ENCODE peak calls at places on chromosomes 3 and 15, in six cellular contexts. One of them, this sample, is unnamed.

GRCh38 chr3:112115161-112115739 is 17.8 kb downstream of the GCSAM start:
- DNase-seq in astrocyte of the spinal cord: no peak
- DNase-seq in GDM1: no peak
- DNase-seq in T-helper 1 cell: no peak
- DNase-seq in memory B cell: no peak
- DNase-seq in effector CD4-positive, alpha-beta T cell: no peak
- DNase-seq in this sample: no peak

GRCh38 chr3:160278210-160278609 is 53.0 kb downstream of the C3orf80 start:
- DNase-seq in astrocyte of the spinal cord: no peak
- DNase-seq in GDM1: no peak
- DNase-seq in T-helper 1 cell: no peak
- DNase-seq in memory B cell: no peak
- DNase-seq in effector CD4-positive, alpha-beta T cell: no peak
- DNase-seq in this sample: no peak

GRCh38 chr3:28718074-28718849 is 369.6 kb upstream of the AZI2 start:
- DNase-seq in astrocyte of the spinal cord: no peak
- DNase-seq in GDM1: no peak
- DNase-seq in T-helper 1 cell: no peak
- DNase-seq in memory B cell: no peak
- DNase-seq in effector CD4-positive, alpha-beta T cell: no peak
- DNase-seq in this sample: no peak

GRCh38 chr15:47688573-47689086 is 28.7 kb upstream of the SEMA6D start:
- DNase-seq in astrocyte of the spinal cord: peak; percentile 32
- DNase-seq in GDM1: no peak
- DNase-seq in T-helper 1 cell: no peak
- DNase-seq in memory B cell: no peak
- DNase-seq in effector CD4-positive, alpha-beta T cell: no peak
- DNase-seq in this sample: no peak

GRCh38 chr3:67362686-67363085 is 291.7 kb downstream of the SUCLG2 start:
- DNase-seq in astrocyte of the spinal cord: no peak
- DNase-seq in GDM1: no peak
- DNase-seq in T-helper 1 cell: no peak
- DNase-seq in memory B cell: no peak
- DNase-seq in effector CD4-positive, alpha-beta T cell: no peak
- DNase-seq in this sample: no peak

GRCh38 chr3:40701016-40701588 is 176.3 kb downstream of the ZNF621 start:
- DNase-seq in astrocyte of the spinal cord: no peak
- DNase-seq in GDM1: no peak
- DNase-seq in T-helper 1 cell: no peak
- DNase-seq in memory B cell: no peak
- DNase-seq in effector CD4-positive, alpha-beta T cell: no peak
- DNase-seq in this sample: no peak

GRCh38 chr3:25547928-25548327 is 116.8 kb downstream of the TOP2B start:
- DNase-seq in astrocyte of the spinal cord: peak; percentile 22
- DNase-seq in GDM1: no peak
- DNase-seq in T-helper 1 cell: no peak
- DNase-seq in memory B cell: no peak
- DNase-seq in effector CD4-positive, alpha-beta T cell: no peak
- DNase-seq in this sample: no peak

GRCh38 chr3:155131104-155131503 is 51.0 kb downstream of the MME start:
- DNase-seq in astrocyte of the spinal cord: peak; percentile 35
- DNase-seq in GDM1: no peak
- DNase-seq in T-helper 1 cell: no peak
- DNase-seq in memory B cell: no peak
- DNase-seq in effector CD4-positive, alpha-beta T cell: no peak
- DNase-seq in this sample: peak; percentile 61

GRCh38 chr3:100269410-100270217 is 8.8 kb downstream of the TBC1D23 start:
- DNase-seq in astrocyte of the spinal cord: peak; percentile 96
- DNase-seq in GDM1: no peak
- DNase-seq in T-helper 1 cell: no peak
- DNase-seq in memory B cell: no peak
- DNase-seq in effector CD4-positive, alpha-beta T cell: no peak
- DNase-seq in this sample: no peak

GRCh38 chr3:136893848-136894443 is 31.9 kb downstream of the NCK1 start:
- DNase-seq in astrocyte of the spinal cord: peak; percentile 16
- DNase-seq in GDM1: no peak
- DNase-seq in T-helper 1 cell: no peak
- DNase-seq in memory B cell: no peak
- DNase-seq in effector CD4-positive, alpha-beta T cell: no peak
- DNase-seq in this sample: no peak

GRCh38 chr3:119937229-119937628 is 155.3 kb downstream of the NR1I2 start:
- DNase-seq in astrocyte of the spinal cord: peak; percentile 18
- DNase-seq in GDM1: peak; percentile 7
- DNase-seq in T-helper 1 cell: no peak
- DNase-seq in memory B cell: no peak
- DNase-seq in effector CD4-positive, alpha-beta T cell: no peak
- DNase-seq in this sample: no peak

GRCh38 chr3:194941956-194942483 is 256.3 kb downstream of the FAM43A start:
- DNase-seq in astrocyte of the spinal cord: no peak
- DNase-seq in GDM1: no peak
- DNase-seq in T-helper 1 cell: no peak
- DNase-seq in memory B cell: no peak
- DNase-seq in effector CD4-positive, alpha-beta T cell: no peak
- DNase-seq in this sample: peak; percentile 18

GRCh38 chr3:195543642-195544536 is 764 bp upstream of the PPP1R2 start:
- DNase-seq in astrocyte of the spinal cord: peak; percentile 16
- DNase-seq in GDM1: no peak
- DNase-seq in T-helper 1 cell: no peak
- DNase-seq in memory B cell: no peak
- DNase-seq in effector CD4-positive, alpha-beta T cell: no peak
- DNase-seq in this sample: no peak

GRCh38 chr3:194254032-194254431 is 97.1 kb downstream of the CPN2 start:
- DNase-seq in astrocyte of the spinal cord: no peak
- DNase-seq in GDM1: no peak
- DNase-seq in T-helper 1 cell: no peak
- DNase-seq in memory B cell: no peak
- DNase-seq in effector CD4-positive, alpha-beta T cell: no peak
- DNase-seq in this sample: no peak

GRCh38 chr3:170278632-170279031 is 56.4 kb downstream of the PRKCI start:
- DNase-seq in astrocyte of the spinal cord: no peak
- DNase-seq in GDM1: no peak
- DNase-seq in T-helper 1 cell: no peak
- DNase-seq in memory B cell: no peak
- DNase-seq in effector CD4-positive, alpha-beta T cell: no peak
- DNase-seq in this sample: no peak

GRCh38 chr15:75694241-75695182 is 18.1 kb downstream of the CSPG4 start:
- DNase-seq in astrocyte of the spinal cord: peak; percentile 98
- DNase-seq in GDM1: peak; percentile 74
- DNase-seq in T-helper 1 cell: no peak
- DNase-seq in memory B cell: no peak
- DNase-seq in effector CD4-positive, alpha-beta T cell: no peak
- DNase-seq in this sample: peak; percentile 82

GRCh38 chr3:182925330-182925943 is 54.9 kb downstream of the DCUN1D1 start:
- DNase-seq in astrocyte of the spinal cord: no peak
- DNase-seq in GDM1: no peak
- DNase-seq in T-helper 1 cell: no peak
- DNase-seq in memory B cell: no peak
- DNase-seq in effector CD4-positive, alpha-beta T cell: no peak
- DNase-seq in this sample: no peak

GRCh38 chr3:125039041-125039896 is 16.5 kb downstream of the HEG1 start:
- DNase-seq in astrocyte of the spinal cord: no peak
- DNase-seq in GDM1: no peak
- DNase-seq in T-helper 1 cell: no peak
- DNase-seq in memory B cell: no peak
- DNase-seq in effector CD4-positive, alpha-beta T cell: no peak
- DNase-seq in this sample: no peak

GRCh38 chr3:189277711-189278110 is 105.9 kb downstream of the TPRG1 start:
- DNase-seq in astrocyte of the spinal cord: peak; percentile 20
- DNase-seq in GDM1: no peak
- DNase-seq in T-helper 1 cell: no peak
- DNase-seq in memory B cell: no peak
- DNase-seq in effector CD4-positive, alpha-beta T cell: no peak
- DNase-seq in this sample: no peak

GRCh38 chr3:126467611-126467955 is 8.1 kb downstream of the ZXDC start:
- DNase-seq in astrocyte of the spinal cord: no peak
- DNase-seq in GDM1: no peak
- DNase-seq in T-helper 1 cell: no peak
- DNase-seq in memory B cell: no peak
- DNase-seq in effector CD4-positive, alpha-beta T cell: no peak
- DNase-seq in this sample: no peak

GRCh38 chr15:70875001-70875782 is 17.0 kb downstream of the THAP10 start:
- DNase-seq in astrocyte of the spinal cord: peak; percentile 58
- DNase-seq in GDM1: no peak
- DNase-seq in T-helper 1 cell: no peak
- DNase-seq in memory B cell: no peak
- DNase-seq in effector CD4-positive, alpha-beta T cell: no peak
- DNase-seq in this sample: no peak

GRCh38 chr3:98991393-98991792 is 89.9 kb upstream of the DCBLD2 start:
- DNase-seq in astrocyte of the spinal cord: no peak
- DNase-seq in GDM1: no peak
- DNase-seq in T-helper 1 cell: no peak
- DNase-seq in memory B cell: no peak
- DNase-seq in effector CD4-positive, alpha-beta T cell: no peak
- DNase-seq in this sample: no peak

GRCh38 chr3:159263750-159264561 is 462.1 kb downstream of the MFSD1 start:
- DNase-seq in astrocyte of the spinal cord: peak; percentile 52
- DNase-seq in GDM1: no peak
- DNase-seq in T-helper 1 cell: no peak
- DNase-seq in memory B cell: no peak
- DNase-seq in effector CD4-positive, alpha-beta T cell: no peak
- DNase-seq in this sample: no peak

GRCh38 chr3:30576946-30577345 is 29.5 kb upstream of the TGFBR2 start:
- DNase-seq in astrocyte of the spinal cord: peak; percentile 14
- DNase-seq in GDM1: no peak
- DNase-seq in T-helper 1 cell: no peak
- DNase-seq in memory B cell: no peak
- DNase-seq in effector CD4-positive, alpha-beta T cell: no peak
- DNase-seq in this sample: no peak

GRCh38 chr3:13071695-13072094 is 1.5 kb downstream of the IQSEC1 start:
- DNase-seq in astrocyte of the spinal cord: no peak
- DNase-seq in GDM1: no peak
- DNase-seq in T-helper 1 cell: no peak
- DNase-seq in memory B cell: no peak
- DNase-seq in effector CD4-positive, alpha-beta T cell: no peak
- DNase-seq in this sample: no peak

GRCh38 chr15:47300035-47300434 is 417.3 kb upstream of the SEMA6D start:
- DNase-seq in astrocyte of the spinal cord: no peak
- DNase-seq in GDM1: no peak
- DNase-seq in T-helper 1 cell: no peak
- DNase-seq in memory B cell: no peak
- DNase-seq in effector CD4-positive, alpha-beta T cell: no peak
- DNase-seq in this sample: no peak

GRCh38 chr3:43874290-43874689 is 183.6 kb downstream of the ABHD5 start:
- DNase-seq in astrocyte of the spinal cord: no peak
- DNase-seq in GDM1: no peak
- DNase-seq in T-helper 1 cell: no peak
- DNase-seq in memory B cell: no peak
- DNase-seq in effector CD4-positive, alpha-beta T cell: no peak
- DNase-seq in this sample: no peak

GRCh38 chr15:34603095-34603494 is 19.6 kb upstream of the GOLGA8B start:
- DNase-seq in astrocyte of the spinal cord: no peak
- DNase-seq in GDM1: no peak
- DNase-seq in T-helper 1 cell: no peak
- DNase-seq in memory B cell: no peak
- DNase-seq in effector CD4-positive, alpha-beta T cell: no peak
- DNase-seq in this sample: no peak

GRCh38 chr15:51133140-51133630 is 38.5 kb upstream of the TNFAIP8L3 start:
- DNase-seq in astrocyte of the spinal cord: no peak
- DNase-seq in GDM1: no peak
- DNase-seq in T-helper 1 cell: no peak
- DNase-seq in memory B cell: no peak
- DNase-seq in effector CD4-positive, alpha-beta T cell: no peak
- DNase-seq in this sample: no peak

GRCh38 chr15:100060276-100060926 is 281.4 kb downstream of the ADAMTS17 start:
- DNase-seq in astrocyte of the spinal cord: peak; percentile 84
- DNase-seq in GDM1: no peak
- DNase-seq in T-helper 1 cell: no peak
- DNase-seq in memory B cell: no peak
- DNase-seq in effector CD4-positive, alpha-beta T cell: no peak
- DNase-seq in this sample: no peak

GRCh38 chr15:31080618-31081017 is 20.9 kb downstream of the TRPM1 start:
- DNase-seq in astrocyte of the spinal cord: no peak
- DNase-seq in GDM1: no peak
- DNase-seq in T-helper 1 cell: no peak
- DNase-seq in memory B cell: peak; percentile 11
- DNase-seq in effector CD4-positive, alpha-beta T cell: no peak
- DNase-seq in this sample: no peak

GRCh38 chr15:78455749-78456148 is 17.7 kb downstream of the IREB2 start:
- DNase-seq in astrocyte of the spinal cord: no peak
- DNase-seq in GDM1: no peak
- DNase-seq in T-helper 1 cell: no peak
- DNase-seq in memory B cell: no peak
- DNase-seq in effector CD4-positive, alpha-beta T cell: no peak
- DNase-seq in this sample: no peak

GRCh38 chr15:81889480-81889871 is 156.3 kb downstream of the MEX3B start:
- DNase-seq in astrocyte of the spinal cord: no peak
- DNase-seq in GDM1: no peak
- DNase-seq in T-helper 1 cell: no peak
- DNase-seq in memory B cell: no peak
- DNase-seq in effector CD4-positive, alpha-beta T cell: no peak
- DNase-seq in this sample: no peak

GRCh38 chr15:95458736-95459135 is 871.8 kb upstream of the NR2F2 start:
- DNase-seq in astrocyte of the spinal cord: no peak
- DNase-seq in GDM1: no peak
- DNase-seq in T-helper 1 cell: no peak
- DNase-seq in memory B cell: no peak
- DNase-seq in effector CD4-positive, alpha-beta T cell: no peak
- DNase-seq in this sample: no peak

This sample was measured in ureter.